ENCODE peak calls at places on chromosomes 5 and 9, in seven cellular contexts. F is nucleus accumbens; Z is AG09309; B is endothelial cell; U is stimulated activated CD4-positive, alpha-beta T cell treated with anti-CD3 and anti-CD28 coated beads, Interleukin-15, amount 100 ng/mL, for 48 hours; G is NCI-H2107; I is fibroblast of villous mesenchyme. S is an unnamed sample.

GRCh38 chr5:7850533-7851239 is at the start of gene CFAP90:
- DNase-seq in F (no peak), Z (no peak), B (peak), U (no peak), G (peak), I (peak), S (no peak)

GRCh38 chr5:43947870-43948269 is 344.9 kb downstream of the NNT start:
- DNase-seq in F (no peak), Z (no peak), B (no peak), U (no peak), G (no peak), I (peak), S (no peak)

GRCh38 chr9:105150991-105151685 is 93.3 kb upstream of the SLC44A1 start:
- DNase-seq in F (no peak), Z (no peak), B (no peak), U (no peak), G (no peak), I (peak), S (no peak)

GRCh38 chr5:115815693-115816225 is 700 bp downstream of the CDO1 start:
- DNase-seq in F (no peak), Z (no peak), B (peak), U (no peak), G (no peak), I (peak), S (no peak)

GRCh38 chr5:176660860-176661641 is 13.8 kb downstream of the TSPAN17 start:
- DNase-seq in F (peak), Z (no peak), B (peak), U (peak), G (peak), I (peak), S (no peak)

GRCh38 chr5:1113805-1114586 is 2.1 kb upstream of the SLC12A7 start:
- DNase-seq in F (no peak), Z (no peak), B (no peak), U (no peak), G (no peak), I (no peak), S (no peak)

GRCh38 chr5:158522001-158522400 is 577.7 kb downstream of the EBF1 start:
- DNase-seq in F (no peak), Z (peak), B (no peak), U (no peak), G (no peak), I (peak), S (no peak)

GRCh38 chr5:128478386-128479368 is 59.4 kb downstream of the FBN2 start:
- DNase-seq in F (no peak), Z (no peak), B (no peak), U (no peak), G (no peak), I (no peak), S (no peak)